ENCODE peak calls at places on chromosomes 16 and 17, in seven cellular contexts. W is left cardiac atrium; O is activated T-helper 1 cell treated with anti-CD3 and anti-CD28 coated beads, Interleukin-12 subunit alpha, Interleukin-12 subunit beta, Interleukin-2, Interleukin-4 antibody, amounts not matched to agents 30 ng/mL and 10 ng/mL and 1 ng/mL, durations not matched to agents 14 hours and 24 hours and 36 hours; N is A172; Q is left kidney; Z is NCI-H1930; C is substantia nigra. Y is an unnamed sample.
A peak's percentile ranks its signal among the peaks of the same experiment; 100 is the strongest.

GRCh38 chr17:60388742-60389141 is 3.2 kb downstream of the USP32 start:
- DNase-seq in O (no peak), N (no peak), W (no peak), Z (no peak), Q (no peak), C (no peak), Y (no peak)

GRCh38 chr17:67492251-67492740 is 115.2 kb downstream of the PITPNC1 start:
- DNase-seq in W (no peak), C (no peak), Q (no peak), N (no peak), O (no peak), Z (no peak), Y (no peak)

GRCh38 chr17:57195790-57196460 is 60.4 kb upstream of the MSI2 start:
- DNase-seq in N (peak; percentile 8), W (no peak), Z (no peak), Q (no peak), O (no peak), C (no peak), Y (no peak)

GRCh38 chr17:40056379-40057005 is 2.3 kb upstream of the MED24 start:
- DNase-seq in Q (no peak), O (no peak), Z (no peak), N (no peak), C (no peak), W (no peak), Y (no peak)

GRCh38 chr16:67445913-67446907 is 15.3 kb downstream of the HSD11B2 start:
- DNase-seq in C (no peak), W (peak; percentile 68), Q (peak; percentile 68), N (no peak), O (no peak), Z (no peak), Y (no peak)

GRCh38 chr17:2049333-2050245 is 5.3 kb upstream of the HIC1 start:
- DNase-seq in Z (peak; percentile 88), Q (peak; percentile 94), O (peak; percentile 91), N (no peak), W (peak; percentile 91), C (no peak), Y (no peak)

GRCh38 chr16:85438981-85439639 is 174.0 kb upstream of the GSE1 start:
- DNase-seq in C (no peak), W (no peak), O (no peak), Z (no peak), Q (peak; percentile 62), N (no peak), Y (no peak)

GRCh38 chr17:58875261-58875660 is 119.6 kb downstream of the PPM1E start:
- DNase-seq in O (no peak), C (no peak), Q (no peak), Z (no peak), N (no peak), W (no peak), Y (no peak)

GRCh38 chr17:79621151-79621940 is 10.5 kb upstream of the RBFOX3 start:
- DNase-seq in O (no peak), W (peak; percentile 1), C (no peak), N (no peak), Z (no peak), Q (no peak), Y (no peak)

GRCh38 chr17:50502643-50502990 is 5.6 kb upstream of the MYCBPAP start:
- DNase-seq in W (no peak), N (no peak), O (no peak), C (no peak), Z (no peak), Q (no peak), Y (no peak)

GRCh38 chr16:23577493-23577892 is 18.6 kb downstream of the NDUFAB1 start:
- DNase-seq in Z (no peak), C (no peak), Q (no peak), W (no peak), O (no peak), N (no peak), Y (no peak)

GRCh38 chr17:60823520-60823919 is 145.9 kb downstream of the BCAS3 start:
- DNase-seq in Z (no peak), N (no peak), W (no peak), O (no peak), Q (no peak), C (no peak), Y (no peak)

GRCh38 chr17:65131946-65132345 is 5.2 kb upstream of the RGS9 start:
- DNase-seq in C (no peak), Q (no peak), W (no peak), O (no peak), Z (no peak), N (peak; percentile 62), Y (no peak)

GRCh38 chr16:69187387-69187890 is 475 bp downstream of the SNTB2 start:
- DNase-seq in Z (no peak), C (no peak), Q (peak; percentile 76), N (no peak), O (peak; percentile 33), W (peak; percentile 68), Y (no peak)

GRCh38 chr16:4378202-4378666 is 6.6 kb downstream of the VASN start:
- DNase-seq in N (peak; percentile 68), O (no peak), Z (no peak), C (no peak), W (peak; percentile 71), Q (no peak), Y (no peak)

GRCh38 chr16:70778901-70779309 is 22.1 kb downstream of the VAC14 start:
- DNase-seq in Q (peak; percentile 93), W (no peak), N (peak; percentile 67), O (no peak), C (no peak), Z (no peak), Y (peak; percentile 52)

GRCh38 chr16:50622029-50622428 is 59.1 kb downstream of the SNX20 start:
- DNase-seq in O (no peak), Z (no peak), W (no peak), N (no peak), C (no peak), Q (no peak), Y (no peak)

GRCh38 chr16:86031141-86031678 is 132.2 kb downstream of the IRF8 start:
- DNase-seq in Z (no peak), C (no peak), W (no peak), Q (no peak), O (no peak), N (no peak), Y (no peak)

GRCh38 chr16:14241631-14242030 is 170.5 kb downstream of the MRTFB start:
- DNase-seq in N (no peak), W (no peak), Z (no peak), O (no peak), Q (no peak), C (no peak), Y (no peak)

GRCh38 chr16:89314357-89314756 is 96.9 kb downstream of the ZNF778 start:
- DNase-seq in Z (no peak), O (peak; percentile 28), C (no peak), N (no peak), W (no peak), Q (no peak), Y (no peak)

GRCh38 chr17:68057531-68057952 is 22.0 kb downstream of the KPNA2 start:
- DNase-seq in O (peak; percentile 20), C (no peak), N (peak; percentile 25), Z (no peak), W (no peak), Q (no peak), Y (no peak)

GRCh38 chr17:47882695-47883588 is 13.1 kb upstream of the SP2 start:
- DNase-seq in Z (no peak), O (no peak), N (no peak), Q (no peak), W (no peak), C (no peak), Y (no peak)

GRCh38 chr17:46769531-46770438 is 48.7 kb downstream of the WNT3 start:
- DNase-seq in Q (peak; percentile 69), C (no peak), W (no peak), N (peak; percentile 14), Z (no peak), O (no peak), Y (no peak)

GRCh38 chr17:82394296-82394695 is 22.7 kb downstream of the UTS2R start:
- DNase-seq in Q (peak; percentile 95), Z (no peak), N (no peak), W (peak; percentile 3), O (no peak), C (no peak), Y (no peak)

GRCh38 chr16:28917095-28917494 is 7.9 kb downstream of the RABEP2 start:
- DNase-seq in C (no peak), N (no peak), W (no peak), Z (no peak), Q (no peak), O (no peak), Y (no peak)

GRCh38 chr17:74868251-74868907 is 4.4 kb downstream of the FDXR start:
- DNase-seq in Q (no peak), Z (no peak), C (no peak), W (no peak), O (no peak), N (no peak), Y (no peak)

GRCh38 chr17:76234354-76234679 is 6.0 kb downstream of the RNF157 start:
- DNase-seq in Z (no peak), C (no peak), Q (no peak), N (no peak), O (no peak), W (no peak), Y (no peak)

GRCh38 chr16:24737391-24737871 is 8.0 kb downstream of the TNRC6A start:
- DNase-seq in Z (no peak), O (no peak), C (no peak), N (peak; percentile 40), Q (no peak), W (no peak), Y (no peak)